ENCODE peak calls at places on chromosomes 16 and 17, in five cellular contexts. One of them, this sample, is unnamed. For H3F3A, the result is how much of the 10 kb centered on the place peaks cover.

GRCh38 chr17:40617678-40618240 is 29.9 kb downstream of the SMARCE1 start:
- DNase-seq in MM.1S: no peak
- DNase-seq in GM23338: peak
- DNase-seq in neural progenitor cell: peak
- DNase-seq in PC-3: peak
- DNase-seq in this sample: no peak

GRCh38 chr16:52957199-52957598 is 95.5 kb downstream of the CHD9NB start:
- DNase-seq in MM.1S: no peak
- DNase-seq in GM23338: no peak
- DNase-seq in neural progenitor cell: no peak
- DNase-seq in PC-3: no peak
- DNase-seq in this sample: no peak

GRCh38 chr16:73202176-73202729 is 154.3 kb upstream of the ZFHX3 start:
- DNase-seq in MM.1S: no peak
- DNase-seq in GM23338: no peak
- DNase-seq in neural progenitor cell: no peak
- DNase-seq in PC-3: no peak
- DNase-seq in this sample: peak

GRCh38 chr16:65725156-65725845 is 603.4 kb upstream of the CDH11 start:
- DNase-seq in MM.1S: no peak
- DNase-seq in GM23338: no peak
- DNase-seq in neural progenitor cell: no peak
- DNase-seq in PC-3: peak
- DNase-seq in this sample: peak

GRCh38 chr16:27237229-27238015 is 31.1 kb downstream of the NSMCE1 start:
- DNase-seq in MM.1S: no peak
- DNase-seq in GM23338: peak
- DNase-seq in neural progenitor cell: peak
- DNase-seq in PC-3: no peak
- DNase-seq in this sample: no peak

GRCh38 chr17:49691086-49691676 is 13.3 kb upstream of the SPOP start:
- DNase-seq in MM.1S: no peak
- DNase-seq in GM23338: no peak
- DNase-seq in neural progenitor cell: no peak
- DNase-seq in PC-3: no peak
- DNase-seq in this sample: peak

GRCh38 chr17:17154981-17155380 is 51.2 kb downstream of the PLD6 start:
- DNase-seq in MM.1S: no peak
- DNase-seq in GM23338: no peak
- DNase-seq in neural progenitor cell: no peak
- DNase-seq in PC-3: no peak
- DNase-seq in this sample: no peak

GRCh38 chr16:18039931-18040330 is 296.6 kb downstream of the NPIPA8 start:
- DNase-seq in MM.1S: no peak
- DNase-seq in GM23338: no peak
- DNase-seq in neural progenitor cell: no peak
- DNase-seq in PC-3: no peak
- DNase-seq in this sample: peak

GRCh38 chr16:67284699-67285646 is 5.6 kb downstream of the PLEKHG4 start:
- DNase-seq in MM.1S: no peak
- DNase-seq in GM23338: peak
- DNase-seq in neural progenitor cell: peak
- DNase-seq in PC-3: peak
- DNase-seq in this sample: peak

GRCh38 chr17:8016632-8017424 is 14.4 kb downstream of the GUCY2D start:
- DNase-seq in MM.1S: peak
- DNase-seq in GM23338: peak
- DNase-seq in neural progenitor cell: peak
- DNase-seq in PC-3: peak
- DNase-seq in this sample: peak

GRCh38 chr17:43931062-43931571 is 11.2 kb downstream of the PPY start:
- DNase-seq in MM.1S: no peak
- DNase-seq in GM23338: no peak
- DNase-seq in neural progenitor cell: no peak
- DNase-seq in PC-3: no peak
- DNase-seq in this sample: no peak

GRCh38 chr17:12077773-12078172 is 57.1 kb downstream of the MAP2K4 start:
- DNase-seq in MM.1S: no peak
- DNase-seq in GM23338: no peak
- DNase-seq in neural progenitor cell: no peak
- DNase-seq in PC-3: no peak
- DNase-seq in this sample: no peak

GRCh38 chr16:66521227-66521626 is 28.7 kb downstream of the TK2 start:
- DNase-seq in MM.1S: no peak
- DNase-seq in GM23338: no peak
- DNase-seq in neural progenitor cell: no peak
- DNase-seq in PC-3: no peak
- DNase-seq in this sample: no peak

GRCh38 chr16:86044241-86044671 is 145.3 kb downstream of the IRF8 start:
- DNase-seq in MM.1S: no peak
- DNase-seq in GM23338: peak
- DNase-seq in neural progenitor cell: peak
- DNase-seq in PC-3: peak
- DNase-seq in this sample: peak

GRCh38 chr16:56226840-56227525 is 35.7 kb downstream of the GNAO1 start:
- DNase-seq in MM.1S: no peak
- DNase-seq in GM23338: no peak
- DNase-seq in neural progenitor cell: no peak
- DNase-seq in PC-3: no peak
- DNase-seq in this sample: no peak

GRCh38 chr17:67974186-67974585 is 22.1 kb downstream of the C17orf58 start:
- DNase-seq in MM.1S: no peak
- DNase-seq in GM23338: peak
- DNase-seq in neural progenitor cell: no peak
- DNase-seq in PC-3: no peak
- DNase-seq in this sample: no peak

GRCh38 chr17:5784791-5785190 is 200.5 kb upstream of the NLRP1 start:
- DNase-seq in MM.1S: no peak
- DNase-seq in GM23338: no peak
- DNase-seq in neural progenitor cell: no peak
- DNase-seq in PC-3: peak
- DNase-seq in this sample: no peak

GRCh38 chr17:11601661-11602060 is 3.4 kb downstream of the DNAH9 start:
- DNase-seq in MM.1S: no peak
- DNase-seq in GM23338: no peak
- DNase-seq in neural progenitor cell: no peak
- DNase-seq in PC-3: no peak
- DNase-seq in this sample: no peak

GRCh38 chr16:83856846-83857245 is 42.1 kb upstream of the MLYCD start:
- DNase-seq in MM.1S: no peak
- DNase-seq in GM23338: no peak
- DNase-seq in neural progenitor cell: no peak
- DNase-seq in PC-3: no peak
- DNase-seq in this sample: no peak

GRCh38 chr17:1627987-1628855 is at the start of gene SLC43A2:
- DNase-seq in MM.1S: peak
- DNase-seq in GM23338: peak
- DNase-seq in neural progenitor cell: peak
- DNase-seq in PC-3: peak
- DNase-seq in this sample: peak
- TF ChIP-seq EZH2 in MM.1S: no peak
- TF ChIP-seq EZH2 in GM23338: no peak
- TF ChIP-seq EZH2 in neural progenitor cell: no peak
- TF ChIP-seq EZH2 in PC-3: no peak
- TF ChIP-seq EZH2 in this sample: no peak

GRCh38 chr16:70576431-70577255 is 53.0 kb downstream of the SF3B3 start:
- DNase-seq in MM.1S: peak
- DNase-seq in GM23338: peak
- DNase-seq in neural progenitor cell: no peak
- DNase-seq in PC-3: peak
- DNase-seq in this sample: peak
- H3F3A ChIP-seq in MM.1S: under half
- H3F3A ChIP-seq in GM23338: under half
- H3F3A ChIP-seq in neural progenitor cell: half or more
- H3F3A ChIP-seq in PC-3: under half
- H3F3A ChIP-seq in this sample: under half

GRCh38 chr17:77279448-77280303 is 138.9 kb downstream of the SEC14L1 start:
- DNase-seq in MM.1S: no peak
- DNase-seq in GM23338: peak
- DNase-seq in neural progenitor cell: peak
- DNase-seq in PC-3: peak
- DNase-seq in this sample: no peak

GRCh38 chr17:77281024-77281903 is 140.5 kb downstream of the SEC14L1 start:
- DNase-seq in MM.1S: peak
- DNase-seq in GM23338: peak
- DNase-seq in neural progenitor cell: peak
- DNase-seq in PC-3: peak
- DNase-seq in this sample: peak

GRCh38 chr17:77282524-77283515 is 142.1 kb downstream of the SEC14L1 start:
- DNase-seq in MM.1S: no peak
- DNase-seq in GM23338: no peak
- DNase-seq in neural progenitor cell: peak
- DNase-seq in PC-3: peak
- DNase-seq in this sample: peak

GRCh38 chr17:77281904-77282367 is 141.2 kb downstream of the SEC14L1 start:
- DNase-seq in MM.1S: peak
- DNase-seq in GM23338: peak
- DNase-seq in neural progenitor cell: peak
- DNase-seq in PC-3: peak
- DNase-seq in this sample: no peak

DNA sequence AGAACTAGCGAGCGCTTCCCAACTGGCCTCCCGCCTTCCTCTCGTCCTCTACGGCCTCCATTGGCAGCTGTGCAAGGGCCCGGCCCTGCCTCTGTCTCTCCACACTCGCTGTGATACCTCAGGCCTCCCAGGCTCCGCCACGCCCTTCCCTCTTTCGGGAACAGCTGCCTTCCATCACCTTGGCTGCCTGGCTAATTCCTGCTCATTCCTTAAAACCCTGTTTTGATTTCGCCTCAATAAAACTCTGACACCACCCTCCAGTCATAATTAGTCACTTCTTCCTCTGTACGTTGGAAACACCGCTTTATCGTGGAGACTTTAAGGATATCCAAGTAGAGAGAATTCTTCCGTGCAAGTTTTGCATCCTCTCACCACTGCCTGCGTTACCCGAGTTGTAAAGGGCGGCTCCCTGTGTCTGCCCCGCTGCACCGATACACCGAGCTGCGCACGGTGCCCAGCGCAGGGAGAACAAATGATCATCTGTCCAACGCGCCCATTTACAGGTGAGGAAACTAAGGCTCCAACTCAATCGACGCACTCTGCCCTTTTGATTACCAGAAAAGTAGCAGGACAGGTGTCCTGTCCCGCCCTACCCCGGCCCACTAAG is 139.6 kb downstream of the SEC14L1 start:
- DNase-seq in MM.1S: peak
- DNase-seq in GM23338: peak
- DNase-seq in neural progenitor cell: no peak
- DNase-seq in PC-3: peak
- DNase-seq in this sample: peak
- TF ChIP-seq EZH2phosphoT487 in MM.1S: no peak
- TF ChIP-seq EZH2phosphoT487 in GM23338: no peak
- TF ChIP-seq EZH2phosphoT487 in neural progenitor cell: peak
- TF ChIP-seq EZH2phosphoT487 in PC-3: no peak
- TF ChIP-seq EZH2phosphoT487 in this sample: no peak

GRCh38 chr16:74773431-74774222 is 993 bp downstream of the FA2H start:
- DNase-seq in MM.1S: no peak
- DNase-seq in GM23338: no peak
- DNase-seq in neural progenitor cell: no peak
- DNase-seq in PC-3: peak
- DNase-seq in this sample: no peak

GRCh38 chr16:74775255-74775654 is 635 bp upstream of the FA2H start:
- DNase-seq in MM.1S: no peak
- DNase-seq in GM23338: no peak
- DNase-seq in neural progenitor cell: no peak
- DNase-seq in PC-3: no peak
- DNase-seq in this sample: no peak

GRCh38 chr16:74776926-74777325 is 2.3 kb upstream of the FA2H start:
- DNase-seq in MM.1S: no peak
- DNase-seq in GM23338: no peak
- DNase-seq in neural progenitor cell: no peak
- DNase-seq in PC-3: no peak
- DNase-seq in this sample: no peak

GRCh38 chr16:74771656-74772315 is 2.8 kb downstream of the FA2H start:
- DNase-seq in MM.1S: no peak
- DNase-seq in GM23338: no peak
- DNase-seq in neural progenitor cell: no peak
- DNase-seq in PC-3: no peak
- DNase-seq in this sample: no peak

DNA sequence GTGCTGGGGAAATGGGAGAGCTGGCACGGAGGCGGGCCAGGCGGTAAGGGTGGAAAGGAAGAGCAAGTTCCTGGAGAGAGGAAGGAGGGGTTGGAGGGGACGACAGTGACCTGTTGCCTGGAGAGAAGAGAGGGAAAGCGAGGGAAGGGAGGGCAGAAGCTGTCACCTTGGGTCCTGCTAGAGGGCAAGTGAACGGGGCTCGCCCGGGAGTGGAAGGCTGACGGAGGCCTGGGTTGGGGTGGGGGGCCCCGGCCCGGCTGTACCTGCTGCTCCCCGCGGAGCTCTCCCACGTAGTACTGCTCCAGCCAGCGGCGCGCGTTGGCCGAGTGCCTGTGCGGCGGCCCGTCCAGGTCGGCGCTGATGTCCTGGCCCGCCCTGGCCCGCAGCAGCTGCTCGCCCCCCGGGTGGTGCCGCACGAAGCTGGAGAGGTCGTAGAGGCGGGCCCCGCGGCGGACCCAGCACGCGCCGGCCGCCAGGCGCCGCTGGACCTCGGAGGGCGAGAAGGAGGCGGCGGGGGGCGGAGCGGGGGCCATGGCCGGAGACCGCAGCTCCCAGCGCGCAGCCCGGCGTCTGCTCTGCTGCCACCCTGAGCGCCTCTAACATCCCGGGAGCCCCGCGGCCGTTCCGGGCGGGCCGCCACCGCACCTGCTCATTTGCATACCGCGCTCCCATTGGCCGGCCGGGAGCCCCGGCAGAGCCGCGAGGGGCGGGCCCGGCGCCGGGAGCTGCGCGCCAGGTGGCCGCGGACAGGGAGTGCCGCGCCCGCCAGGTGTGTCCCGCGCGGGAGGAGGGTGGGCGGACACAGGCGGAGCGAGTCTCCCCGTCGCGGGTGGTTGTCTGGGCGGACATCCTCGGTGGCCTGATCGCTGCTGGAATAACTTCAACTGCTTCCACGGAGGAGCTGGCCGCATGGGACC is at the start of gene FA2H:
- DNase-seq in MM.1S: peak
- DNase-seq in GM23338: peak
- DNase-seq in neural progenitor cell: peak
- DNase-seq in PC-3: peak
- DNase-seq in this sample: peak
- TF ChIP-seq EZH2 in MM.1S: no peak
- TF ChIP-seq EZH2 in GM23338: no peak
- TF ChIP-seq EZH2 in neural progenitor cell: peak
- TF ChIP-seq EZH2 in PC-3: no peak
- TF ChIP-seq EZH2 in this sample: peak